ENCODE peak calls at places on chromosomes 11 and 22, in ten cellular contexts. C is HCT116, A is WTC11, M is NB4, B is H1, Q is A549, R is GM12878, O is K562, I is HepG2, F is SK-N-SH. S is an unnamed sample.

GRCh38 chr22:44752285-44753188 is at the start of gene ARHGAP8:
- DNase-seq in A (peak), O (peak), C (no peak), R (no peak), F (peak), M (no peak), Q (no peak), I (no peak), B (peak), S (no peak)

GRCh38 chr22:24035296-24035695 is 24.2 kb downstream of the CABIN1 start:
- DNase-seq in F (no peak), B (no peak), O (no peak), C (no peak), I (no peak), M (no peak), A (no peak), R (no peak), Q (no peak), S (no peak)

GRCh38 chr22:49992921-49993648 is 19.5 kb downstream of the IL17REL start:
- DNase-seq in R (no peak), B (peak), Q (peak), F (peak), C (no peak), O (peak), M (peak), A (peak), I (peak), S (peak)

GRCh38 chr22:23128269-23129108 is 13.3 kb downstream of the RSPH14 start:
- DNase-seq in F (peak), C (peak), I (peak), Q (peak), M (peak), R (no peak), B (peak), O (peak), A (peak), S (peak)

GRCh38 chr11:35173620-35174278 is 34.8 kb downstream of the CD44 start:
- DNase-seq in A (no peak), B (no peak), C (no peak), F (no peak), I (no peak), O (no peak), M (no peak), Q (no peak), R (no peak), S (no peak)

GRCh38 chr11:131606936-131607335 is 236.5 kb downstream of the NTM start:
- DNase-seq in C (no peak), O (no peak), M (no peak), A (no peak), F (no peak), R (no peak), Q (no peak), B (no peak), I (no peak), S (no peak)

GRCh38 chr11:18265949-18266348 is at the start of gene SAA1:
- DNase-seq in C (no peak), O (no peak), R (no peak), I (no peak), A (no peak), F (no peak), M (no peak), Q (no peak), B (no peak), S (no peak)

GRCh38 chr22:50252081-50253045 is 1.3 kb upstream of the HDAC10 start:
- DNase-seq in M (peak), O (no peak), R (no peak), C (no peak), I (peak), A (peak), Q (peak), B (peak), F (peak), S (peak)

GRCh38 chr11:95512682-95513081 is 276.9 kb downstream of the FAM76B start:
- DNase-seq in R (no peak), A (no peak), O (no peak), Q (peak), F (no peak), C (no peak), M (no peak), I (peak), B (no peak), S (peak)

GRCh38 chr11:64864473-64865285 is 13.7 kb downstream of the EHD1 start:
- DNase-seq in A (no peak), O (peak), I (no peak), F (no peak), C (no peak), M (peak), Q (no peak), R (no peak), B (no peak), S (peak)

GRCh38 chr22:38862375-38863329 is 9.4 kb downstream of the CBX6 start:
- DNase-seq in I (no peak), R (no peak), Q (no peak), F (peak), C (no peak), M (no peak), O (no peak), A (peak), B (no peak), S (no peak)

GRCh38 chr22:29268511-29269229 is 602 bp downstream of the EWSR1 start:
- DNase-seq in C (peak), F (peak), O (peak), I (peak), Q (peak), R (no peak), B (no peak), A (peak), M (peak), S (peak)

GRCh38 chr11:24932110-24933000 is 435.5 kb downstream of the LUZP2 start:
- DNase-seq in C (no peak), B (no peak), R (no peak), F (no peak), M (no peak), Q (no peak), O (no peak), I (no peak), A (no peak), S (peak)
- TF ChIP-seq MAX in C (no peak), B (no peak), R (no peak), F (no peak), M (no peak), Q (no peak), O (no peak), I (no peak), A (no peak), S (no peak)

GRCh38 chr11:79860336-79860735 is 419.5 kb upstream of the TENM4 start:
- DNase-seq in M (no peak), C (no peak), Q (no peak), I (no peak), A (no peak), R (no peak), B (no peak), O (no peak), F (no peak), S (no peak)
- TF ChIP-seq MAX in M (no peak), C (no peak), Q (no peak), I (no peak), A (no peak), R (no peak), B (no peak), O (no peak), F (no peak), S (no peak)

GRCh38 chr11:14310696-14311095 is 48.3 kb downstream of the RRAS2 start:
- DNase-seq in O (no peak), F (no peak), C (no peak), R (no peak), A (no peak), M (no peak), I (no peak), B (no peak), Q (no peak), S (peak)

GRCh38 chr11:14309425-14310192 is 49.4 kb downstream of the RRAS2 start:
- DNase-seq in M (no peak), F (no peak), Q (no peak), I (no peak), O (no peak), B (no peak), R (no peak), C (no peak), A (no peak), S (no peak)

GRCh38 chr11:14314127-14314526 is 44.9 kb downstream of the RRAS2 start:
- DNase-seq in Q (no peak), M (no peak), F (no peak), A (no peak), C (no peak), B (no peak), I (no peak), O (no peak), R (no peak), S (no peak)

GRCh38 chr11:14315130-14315529 is 43.9 kb downstream of the RRAS2 start:
- DNase-seq in O (no peak), Q (no peak), M (no peak), R (no peak), B (no peak), I (no peak), C (no peak), F (no peak), A (no peak), S (no peak)

DNA sequence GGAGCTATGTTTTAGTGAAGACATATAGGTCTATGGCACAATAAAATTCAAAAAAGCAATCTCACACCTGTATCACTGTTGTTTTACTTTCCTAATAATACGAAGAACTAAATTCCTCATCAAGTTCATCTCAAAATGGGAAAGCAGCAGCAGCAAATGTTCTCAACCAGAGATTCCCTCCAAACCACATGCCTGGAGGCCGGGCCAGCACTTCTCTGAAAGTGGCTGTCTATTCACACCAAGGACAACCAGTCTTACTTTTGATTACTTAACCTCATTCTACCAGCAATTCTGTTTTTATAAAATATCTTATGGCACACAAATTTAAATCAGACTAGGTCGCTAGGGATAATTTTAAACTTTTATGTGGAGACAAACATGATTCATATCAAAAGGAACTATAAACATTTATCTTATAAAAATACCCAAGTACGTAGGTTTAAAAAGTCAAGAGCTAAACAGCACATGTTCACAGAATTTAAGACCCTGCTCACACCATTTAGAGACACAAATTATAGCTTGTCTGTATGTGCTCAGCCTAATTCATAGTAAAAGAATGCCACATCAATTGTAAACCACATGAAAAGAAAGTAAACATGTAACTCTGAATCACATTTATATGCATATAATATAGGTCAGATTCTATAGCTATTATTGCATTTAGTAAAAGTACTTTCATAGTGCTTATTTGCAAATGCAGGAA is 46.1 kb downstream of the RRAS2 start:
- DNase-seq in C (no peak), B (no peak), M (no peak), A (no peak), I (no peak), O (no peak), Q (no peak), R (no peak), F (no peak), S (no peak)
- TF ChIP-seq MAX in C (no peak), B (no peak), M (no peak), A (no peak), I (no peak), O (no peak), Q (no peak), R (no peak), F (no peak), S (no peak)

DNA sequence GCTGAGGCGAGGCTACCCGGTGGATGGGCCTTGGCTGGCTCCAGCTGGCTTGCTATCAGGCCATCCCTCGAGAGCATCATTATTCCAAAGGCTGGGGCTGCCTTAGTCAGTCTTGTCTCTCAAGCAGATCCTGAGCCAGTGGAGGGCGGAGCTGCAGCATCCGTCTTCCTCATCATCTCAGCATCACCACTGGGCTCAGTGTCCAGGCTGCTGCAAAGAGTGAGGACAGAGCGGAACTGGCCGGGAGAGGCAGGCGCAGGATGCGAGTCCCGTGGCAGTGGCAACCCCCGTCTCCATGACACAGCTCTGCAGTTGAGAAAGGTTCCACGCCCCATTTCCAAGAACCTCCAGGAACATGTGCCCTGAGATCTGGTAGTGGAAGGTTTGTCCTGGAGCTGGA is 4.4 kb downstream of the TP53I11 start:
- DNase-seq in A (no peak), C (no peak), Q (no peak), O (no peak), I (no peak), B (no peak), F (no peak), R (no peak), M (no peak), S (no peak)
- TF ChIP-seq MAX in A (no peak), C (no peak), Q (no peak), O (no peak), I (no peak), B (no peak), F (no peak), R (no peak), M (no peak), S (no peak)

DNA sequence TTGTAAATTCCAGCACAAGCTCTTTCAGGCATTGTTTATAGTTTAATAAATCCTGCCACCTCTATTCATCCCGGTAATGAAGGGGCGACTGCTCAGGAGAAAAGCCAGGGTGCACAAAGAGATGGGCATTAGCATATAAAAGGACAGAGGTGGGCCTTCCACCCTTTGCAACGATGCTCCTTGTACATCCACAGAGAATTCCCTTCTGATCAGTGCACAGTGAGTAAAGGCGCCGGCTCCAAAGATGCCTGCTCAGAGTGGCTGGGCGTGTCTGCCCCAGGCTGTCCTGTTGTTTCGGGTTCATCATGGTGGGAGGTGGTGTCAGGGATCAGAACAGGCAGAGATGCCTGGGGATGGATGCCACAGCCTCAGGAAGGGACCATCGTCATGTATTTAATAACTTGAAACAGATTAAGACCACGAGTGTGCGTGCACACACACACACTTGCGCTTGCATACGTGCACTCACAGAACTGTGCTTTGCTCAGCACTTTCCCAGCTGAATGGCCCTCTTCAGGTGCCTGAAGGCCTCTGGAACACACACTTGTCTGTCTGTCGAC is 305.0 kb downstream of the TBC1D22A start:
- DNase-seq in B (no peak), I (no peak), Q (no peak), C (no peak), M (no peak), R (no peak), A (no peak), F (no peak), O (no peak), S (no peak)
- TF ChIP-seq MAX in B (no peak), I (no peak), Q (no peak), C (no peak), M (no peak), R (no peak), A (no peak), F (no peak), O (no peak), S (no peak)

DNA sequence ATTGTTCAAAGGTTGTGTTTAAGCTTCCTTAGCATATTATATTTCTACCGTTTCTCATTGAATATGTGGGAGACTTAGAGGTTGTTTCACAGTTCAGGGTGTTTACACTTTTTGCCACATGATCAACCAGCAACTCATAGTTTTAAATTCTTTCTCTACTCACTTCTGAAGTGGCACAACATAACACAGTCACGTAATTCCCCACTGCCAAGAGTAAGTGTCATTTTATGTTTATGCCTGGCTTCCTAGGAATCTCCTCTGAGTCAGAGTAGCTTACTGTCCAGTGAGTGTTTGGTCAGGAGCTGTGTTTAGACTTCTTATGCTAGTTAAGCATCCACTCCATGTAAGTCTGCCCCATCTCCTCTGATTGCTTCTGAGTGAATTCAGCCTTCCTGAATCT is 520.8 kb upstream of the KIRREL3 start:
- DNase-seq in F (no peak), B (no peak), R (no peak), M (no peak), O (no peak), Q (no peak), I (no peak), A (no peak), C (no peak), S (no peak)
- TF ChIP-seq MAX in F (no peak), B (no peak), R (no peak), M (no peak), O (no peak), Q (no peak), I (no peak), A (no peak), C (no peak), S (no peak)

DNA sequence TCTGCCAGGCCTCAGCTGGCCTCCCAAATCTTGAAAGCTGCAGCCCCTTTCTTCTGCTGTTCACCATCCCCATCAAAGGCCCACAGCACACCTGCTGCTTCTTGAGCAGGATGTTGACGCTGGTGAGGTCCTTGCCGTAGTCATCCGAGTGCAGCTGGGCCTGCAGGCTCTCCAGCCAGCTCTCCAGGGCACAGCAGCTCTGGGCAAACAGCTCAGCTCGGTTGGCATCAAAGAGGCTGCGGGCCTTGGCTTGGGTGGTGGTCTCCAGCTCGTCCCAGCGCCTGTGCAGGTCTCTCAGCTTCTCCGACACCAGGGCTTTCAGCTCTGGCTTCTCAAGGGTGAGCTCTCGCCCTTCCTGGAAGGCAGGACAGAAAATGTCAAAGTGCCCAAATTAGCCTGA is 18.5 kb upstream of the RBM4B start:
- DNase-seq in B (no peak), I (no peak), O (no peak), M (no peak), C (no peak), F (no peak), A (no peak), R (no peak), Q (no peak), S (no peak)
- TF ChIP-seq MAX in B (no peak), I (no peak), O (no peak), M (no peak), C (no peak), F (no peak), A (no peak), R (no peak), Q (no peak), S (no peak)

DNA sequence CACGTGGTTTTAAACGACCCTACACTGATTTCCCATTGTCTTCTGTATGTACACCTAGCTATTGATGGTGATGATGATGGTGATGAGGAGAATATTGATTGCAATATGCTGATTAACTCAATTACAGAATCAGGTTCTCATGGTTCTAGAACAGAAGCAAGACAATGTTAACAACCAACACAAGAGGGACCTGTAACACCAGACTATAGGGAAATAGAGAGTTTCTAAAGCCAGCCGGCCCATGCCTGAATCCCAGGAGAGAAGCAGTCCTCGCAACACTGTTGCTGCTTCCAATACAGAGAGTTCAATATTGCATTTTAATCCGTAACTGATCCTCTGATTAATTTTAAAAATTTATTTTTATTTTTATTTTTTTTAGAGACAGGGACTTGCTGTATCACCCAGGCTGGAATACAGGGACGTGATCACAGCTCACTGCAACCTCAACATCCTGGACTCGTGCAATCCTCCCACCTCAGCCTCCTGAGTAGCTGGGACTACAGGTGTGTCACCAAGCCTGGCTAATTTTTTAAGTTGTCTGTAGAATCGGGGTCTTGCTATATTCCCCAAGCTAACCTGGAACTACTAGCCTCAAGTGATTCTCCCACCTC is 22.2 kb upstream of the UBASH3B start:
- DNase-seq in A (peak), R (no peak), I (peak), O (no peak), C (no peak), B (no peak), Q (peak), F (peak), M (peak), S (peak)
- TF ChIP-seq MAX in A (no peak), R (no peak), I (no peak), O (no peak), C (no peak), B (no peak), Q (no peak), F (no peak), M (peak), S (no peak)

GRCh38 chr11:19598456-19598855 is 114.2 kb upstream of the NAV2 start:
- DNase-seq in B (no peak), C (no peak), F (peak), A (no peak), M (no peak), O (no peak), R (no peak), Q (no peak), I (no peak), S (no peak)

GRCh38 chr11:19597876-19598275 is 114.8 kb upstream of the NAV2 start:
- DNase-seq in C (no peak), B (no peak), F (peak), M (no peak), A (no peak), I (no peak), Q (no peak), O (no peak), R (no peak), S (no peak)

GRCh38 chr11:19598876-19599275 is 113.8 kb upstream of the NAV2 start:
- DNase-seq in O (no peak), R (no peak), A (no peak), I (no peak), Q (no peak), M (no peak), C (no peak), F (no peak), B (no peak), S (no peak)

GRCh38 chr11:19595840-19596751 is 116.5 kb upstream of the NAV2 start:
- DNase-seq in R (no peak), O (no peak), I (no peak), M (no peak), Q (peak), C (no peak), B (no peak), F (peak), A (no peak), S (peak)

DNA sequence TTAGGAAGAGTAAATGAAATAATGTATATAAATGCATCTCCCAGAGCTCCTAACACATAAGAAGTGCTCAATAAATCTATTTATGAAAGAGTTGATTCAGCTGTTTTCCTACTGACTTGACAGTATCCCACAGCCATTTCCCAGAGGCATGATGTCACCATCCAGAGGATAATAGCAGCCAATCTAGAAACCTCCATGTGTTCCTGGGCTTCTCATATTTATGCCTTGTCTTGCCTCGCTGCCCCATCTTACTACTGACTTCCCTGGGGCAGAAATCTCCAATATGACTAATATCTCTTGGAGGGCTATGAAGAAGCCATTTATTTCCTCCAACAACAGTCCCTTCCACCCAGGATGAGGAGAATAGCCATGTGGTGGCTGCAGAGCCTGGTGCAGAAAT is 115.4 kb upstream of the NAV2 start:
- DNase-seq in B (no peak), R (no peak), I (no peak), A (no peak), M (no peak), F (peak), O (no peak), Q (no peak), C (no peak), S (peak)
- TF ChIP-seq MAX in B (no peak), R (no peak), I (no peak), A (no peak), M (no peak), F (no peak), O (no peak), Q (no peak), C (no peak), S (no peak)